ENCODE peak calls at places on chromosomes 13 and 19, in six cellular contexts. One of them, this sample, is unnamed.

GRCh38 chr13:50914848-50915247 is 5.3 kb downstream of the RNASEH2B start:
- DNase-seq in endodermal cell: no peak
- DNase-seq in ovary: no peak
- DNase-seq in activated T-helper 1 cell treated with anti-CD3 and anti-CD28 coated beads, Interleukin-2, amount 50 U/mL, for 16 hours: no peak
- DNase-seq in stimulated activated CD8-positive, alpha-beta memory T cell treated with anti-CD3 and anti-CD28 coated beads, Interleukin-4, amount 100 ng/mL, for 4 hours: no peak
- DNase-seq in amygdala: no peak
- DNase-seq in this sample: no peak

GRCh38 chr19:50046649-50047503 is 21.1 kb downstream of the ZNF473 start:
- DNase-seq in endodermal cell: peak
- DNase-seq in ovary: peak
- DNase-seq in activated T-helper 1 cell treated with anti-CD3 and anti-CD28 coated beads, Interleukin-2, amount 50 U/mL, for 16 hours: peak
- DNase-seq in stimulated activated CD8-positive, alpha-beta memory T cell treated with anti-CD3 and anti-CD28 coated beads, Interleukin-4, amount 100 ng/mL, for 4 hours: peak
- DNase-seq in amygdala: no peak
- DNase-seq in this sample: peak

GRCh38 chr13:46491641-46492040 is 61.3 kb upstream of the LRCH1 start:
- DNase-seq in endodermal cell: no peak
- DNase-seq in ovary: no peak
- DNase-seq in activated T-helper 1 cell treated with anti-CD3 and anti-CD28 coated beads, Interleukin-2, amount 50 U/mL, for 16 hours: no peak
- DNase-seq in stimulated activated CD8-positive, alpha-beta memory T cell treated with anti-CD3 and anti-CD28 coated beads, Interleukin-4, amount 100 ng/mL, for 4 hours: no peak
- DNase-seq in amygdala: no peak
- DNase-seq in this sample: no peak

GRCh38 chr19:46474211-46474610 is 2.8 kb upstream of the PNMA8A start:
- DNase-seq in endodermal cell: no peak
- DNase-seq in ovary: no peak
- DNase-seq in activated T-helper 1 cell treated with anti-CD3 and anti-CD28 coated beads, Interleukin-2, amount 50 U/mL, for 16 hours: no peak
- DNase-seq in stimulated activated CD8-positive, alpha-beta memory T cell treated with anti-CD3 and anti-CD28 coated beads, Interleukin-4, amount 100 ng/mL, for 4 hours: no peak
- DNase-seq in amygdala: no peak
- DNase-seq in this sample: no peak

GRCh38 chr13:40445557-40445990 is 220.9 kb downstream of the FOXO1 start:
- DNase-seq in endodermal cell: no peak
- DNase-seq in ovary: no peak
- DNase-seq in activated T-helper 1 cell treated with anti-CD3 and anti-CD28 coated beads, Interleukin-2, amount 50 U/mL, for 16 hours: no peak
- DNase-seq in stimulated activated CD8-positive, alpha-beta memory T cell treated with anti-CD3 and anti-CD28 coated beads, Interleukin-4, amount 100 ng/mL, for 4 hours: no peak
- DNase-seq in amygdala: no peak
- DNase-seq in this sample: no peak

GRCh38 chr13:105665284-105665683 is 870.2 kb downstream of the EFNB2 start:
- DNase-seq in endodermal cell: no peak
- DNase-seq in ovary: no peak
- DNase-seq in activated T-helper 1 cell treated with anti-CD3 and anti-CD28 coated beads, Interleukin-2, amount 50 U/mL, for 16 hours: no peak
- DNase-seq in stimulated activated CD8-positive, alpha-beta memory T cell treated with anti-CD3 and anti-CD28 coated beads, Interleukin-4, amount 100 ng/mL, for 4 hours: no peak
- DNase-seq in amygdala: no peak
- DNase-seq in this sample: no peak

GRCh38 chr19:3095375-3096191 is 1.4 kb downstream of the GNA11 start:
- DNase-seq in endodermal cell: peak
- DNase-seq in ovary: no peak
- DNase-seq in activated T-helper 1 cell treated with anti-CD3 and anti-CD28 coated beads, Interleukin-2, amount 50 U/mL, for 16 hours: peak
- DNase-seq in stimulated activated CD8-positive, alpha-beta memory T cell treated with anti-CD3 and anti-CD28 coated beads, Interleukin-4, amount 100 ng/mL, for 4 hours: no peak
- DNase-seq in amygdala: no peak
- DNase-seq in this sample: no peak

GRCh38 chr13:114222461-114222968 is 12.2 kb upstream of the CDC16 start:
- DNase-seq in endodermal cell: no peak
- DNase-seq in ovary: peak
- DNase-seq in activated T-helper 1 cell treated with anti-CD3 and anti-CD28 coated beads, Interleukin-2, amount 50 U/mL, for 16 hours: no peak
- DNase-seq in stimulated activated CD8-positive, alpha-beta memory T cell treated with anti-CD3 and anti-CD28 coated beads, Interleukin-4, amount 100 ng/mL, for 4 hours: no peak
- DNase-seq in amygdala: no peak
- DNase-seq in this sample: peak

GRCh38 chr19:17765069-17765618 is 13.9 kb downstream of the FCHO1 start:
- DNase-seq in endodermal cell: peak
- DNase-seq in ovary: no peak
- DNase-seq in activated T-helper 1 cell treated with anti-CD3 and anti-CD28 coated beads, Interleukin-2, amount 50 U/mL, for 16 hours: no peak
- DNase-seq in stimulated activated CD8-positive, alpha-beta memory T cell treated with anti-CD3 and anti-CD28 coated beads, Interleukin-4, amount 100 ng/mL, for 4 hours: no peak
- DNase-seq in amygdala: no peak
- DNase-seq in this sample: peak

GRCh38 chr19:55643003-55643732 is at the start of gene ZNF581:
- DNase-seq in endodermal cell: peak
- DNase-seq in ovary: peak
- DNase-seq in activated T-helper 1 cell treated with anti-CD3 and anti-CD28 coated beads, Interleukin-2, amount 50 U/mL, for 16 hours: peak
- DNase-seq in stimulated activated CD8-positive, alpha-beta memory T cell treated with anti-CD3 and anti-CD28 coated beads, Interleukin-4, amount 100 ng/mL, for 4 hours: peak
- DNase-seq in amygdala: no peak
- DNase-seq in this sample: peak

GRCh38 chr13:41388143-41388881 is 69.0 kb upstream of the RGCC start:
- DNase-seq in endodermal cell: no peak
- DNase-seq in ovary: no peak
- DNase-seq in activated T-helper 1 cell treated with anti-CD3 and anti-CD28 coated beads, Interleukin-2, amount 50 U/mL, for 16 hours: no peak
- DNase-seq in stimulated activated CD8-positive, alpha-beta memory T cell treated with anti-CD3 and anti-CD28 coated beads, Interleukin-4, amount 100 ng/mL, for 4 hours: no peak
- DNase-seq in amygdala: no peak
- DNase-seq in this sample: no peak

GRCh38 chr19:40241125-40241808 is 14.8 kb upstream of the CCNP start:
- DNase-seq in endodermal cell: no peak
- DNase-seq in ovary: no peak
- DNase-seq in activated T-helper 1 cell treated with anti-CD3 and anti-CD28 coated beads, Interleukin-2, amount 50 U/mL, for 16 hours: no peak
- DNase-seq in stimulated activated CD8-positive, alpha-beta memory T cell treated with anti-CD3 and anti-CD28 coated beads, Interleukin-4, amount 100 ng/mL, for 4 hours: no peak
- DNase-seq in amygdala: no peak
- DNase-seq in this sample: no peak

GRCh38 chr13:110915874-110916670 is 1.2 kb upstream of the ANKRD10 start:
- DNase-seq in endodermal cell: no peak
- DNase-seq in ovary: no peak
- DNase-seq in activated T-helper 1 cell treated with anti-CD3 and anti-CD28 coated beads, Interleukin-2, amount 50 U/mL, for 16 hours: no peak
- DNase-seq in stimulated activated CD8-positive, alpha-beta memory T cell treated with anti-CD3 and anti-CD28 coated beads, Interleukin-4, amount 100 ng/mL, for 4 hours: no peak
- DNase-seq in amygdala: no peak
- DNase-seq in this sample: peak

GRCh38 chr19:3683405-3683865 is 16.8 kb downstream of the PIP5K1C start:
- DNase-seq in endodermal cell: peak
- DNase-seq in ovary: no peak
- DNase-seq in activated T-helper 1 cell treated with anti-CD3 and anti-CD28 coated beads, Interleukin-2, amount 50 U/mL, for 16 hours: no peak
- DNase-seq in stimulated activated CD8-positive, alpha-beta memory T cell treated with anti-CD3 and anti-CD28 coated beads, Interleukin-4, amount 100 ng/mL, for 4 hours: no peak
- DNase-seq in amygdala: no peak
- DNase-seq in this sample: no peak

GRCh38 chr13:36814465-36814864 is 4.6 kb upstream of the RFXAP start:
- DNase-seq in endodermal cell: no peak
- DNase-seq in ovary: no peak
- DNase-seq in activated T-helper 1 cell treated with anti-CD3 and anti-CD28 coated beads, Interleukin-2, amount 50 U/mL, for 16 hours: no peak
- DNase-seq in stimulated activated CD8-positive, alpha-beta memory T cell treated with anti-CD3 and anti-CD28 coated beads, Interleukin-4, amount 100 ng/mL, for 4 hours: no peak
- DNase-seq in amygdala: no peak
- DNase-seq in this sample: no peak

GRCh38 chr13:112182831-112183543 is 116.0 kb downstream of the SOX1 start:
- DNase-seq in endodermal cell: peak
- DNase-seq in ovary: no peak
- DNase-seq in activated T-helper 1 cell treated with anti-CD3 and anti-CD28 coated beads, Interleukin-2, amount 50 U/mL, for 16 hours: no peak
- DNase-seq in stimulated activated CD8-positive, alpha-beta memory T cell treated with anti-CD3 and anti-CD28 coated beads, Interleukin-4, amount 100 ng/mL, for 4 hours: no peak
- DNase-seq in amygdala: no peak
- DNase-seq in this sample: peak

GRCh38 chr19:10399878-10400277 is 3.5 kb downstream of the CDC37 start:
- DNase-seq in endodermal cell: no peak
- DNase-seq in ovary: no peak
- DNase-seq in activated T-helper 1 cell treated with anti-CD3 and anti-CD28 coated beads, Interleukin-2, amount 50 U/mL, for 16 hours: no peak
- DNase-seq in stimulated activated CD8-positive, alpha-beta memory T cell treated with anti-CD3 and anti-CD28 coated beads, Interleukin-4, amount 100 ng/mL, for 4 hours: no peak
- DNase-seq in amygdala: no peak
- DNase-seq in this sample: no peak

GRCh38 chr13:113538689-113539058 is 45.9 kb upstream of the TFDP1 start:
- DNase-seq in endodermal cell: no peak
- DNase-seq in ovary: no peak
- DNase-seq in activated T-helper 1 cell treated with anti-CD3 and anti-CD28 coated beads, Interleukin-2, amount 50 U/mL, for 16 hours: no peak
- DNase-seq in stimulated activated CD8-positive, alpha-beta memory T cell treated with anti-CD3 and anti-CD28 coated beads, Interleukin-4, amount 100 ng/mL, for 4 hours: no peak
- DNase-seq in amygdala: no peak
- DNase-seq in this sample: no peak

GRCh38 chr13:46552302-46552680 is 679 bp upstream of the LRCH1 start:
- DNase-seq in endodermal cell: peak
- DNase-seq in ovary: peak
- DNase-seq in activated T-helper 1 cell treated with anti-CD3 and anti-CD28 coated beads, Interleukin-2, amount 50 U/mL, for 16 hours: no peak
- DNase-seq in stimulated activated CD8-positive, alpha-beta memory T cell treated with anti-CD3 and anti-CD28 coated beads, Interleukin-4, amount 100 ng/mL, for 4 hours: no peak
- DNase-seq in amygdala: no peak
- DNase-seq in this sample: no peak

GRCh38 chr13:44388427-44388826 is 14.8 kb downstream of the SERP2 start:
- DNase-seq in endodermal cell: peak
- DNase-seq in ovary: no peak
- DNase-seq in activated T-helper 1 cell treated with anti-CD3 and anti-CD28 coated beads, Interleukin-2, amount 50 U/mL, for 16 hours: no peak
- DNase-seq in stimulated activated CD8-positive, alpha-beta memory T cell treated with anti-CD3 and anti-CD28 coated beads, Interleukin-4, amount 100 ng/mL, for 4 hours: no peak
- DNase-seq in amygdala: no peak
- DNase-seq in this sample: no peak

GRCh38 chr13:20438801-20439200 is 86.9 kb downstream of the CRYL1 start:
- DNase-seq in endodermal cell: no peak
- DNase-seq in ovary: no peak
- DNase-seq in activated T-helper 1 cell treated with anti-CD3 and anti-CD28 coated beads, Interleukin-2, amount 50 U/mL, for 16 hours: no peak
- DNase-seq in stimulated activated CD8-positive, alpha-beta memory T cell treated with anti-CD3 and anti-CD28 coated beads, Interleukin-4, amount 100 ng/mL, for 4 hours: no peak
- DNase-seq in amygdala: no peak
- DNase-seq in this sample: no peak

GRCh38 chr13:59121507-59121906 is 1042.2 kb downstream of the DIAPH3 start:
- DNase-seq in endodermal cell: no peak
- DNase-seq in ovary: no peak
- DNase-seq in activated T-helper 1 cell treated with anti-CD3 and anti-CD28 coated beads, Interleukin-2, amount 50 U/mL, for 16 hours: no peak
- DNase-seq in stimulated activated CD8-positive, alpha-beta memory T cell treated with anti-CD3 and anti-CD28 coated beads, Interleukin-4, amount 100 ng/mL, for 4 hours: no peak
- DNase-seq in amygdala: no peak
- DNase-seq in this sample: no peak

GRCh38 chr19:41999071-41999877 is 5.2 kb upstream of the ATP1A3 start:
- DNase-seq in endodermal cell: peak
- DNase-seq in ovary: no peak
- DNase-seq in activated T-helper 1 cell treated with anti-CD3 and anti-CD28 coated beads, Interleukin-2, amount 50 U/mL, for 16 hours: no peak
- DNase-seq in stimulated activated CD8-positive, alpha-beta memory T cell treated with anti-CD3 and anti-CD28 coated beads, Interleukin-4, amount 100 ng/mL, for 4 hours: no peak
- DNase-seq in amygdala: no peak
- DNase-seq in this sample: no peak

GRCh38 chr13:112980441-112980840 is 11.4 kb downstream of the MCF2L start:
- DNase-seq in endodermal cell: no peak
- DNase-seq in ovary: no peak
- DNase-seq in activated T-helper 1 cell treated with anti-CD3 and anti-CD28 coated beads, Interleukin-2, amount 50 U/mL, for 16 hours: no peak
- DNase-seq in stimulated activated CD8-positive, alpha-beta memory T cell treated with anti-CD3 and anti-CD28 coated beads, Interleukin-4, amount 100 ng/mL, for 4 hours: no peak
- DNase-seq in amygdala: no peak
- DNase-seq in this sample: peak

GRCh38 chr13:20182231-20182846 is 10.4 kb downstream of the GJB2 start:
- DNase-seq in endodermal cell: peak
- DNase-seq in ovary: no peak
- DNase-seq in activated T-helper 1 cell treated with anti-CD3 and anti-CD28 coated beads, Interleukin-2, amount 50 U/mL, for 16 hours: no peak
- DNase-seq in stimulated activated CD8-positive, alpha-beta memory T cell treated with anti-CD3 and anti-CD28 coated beads, Interleukin-4, amount 100 ng/mL, for 4 hours: no peak
- DNase-seq in amygdala: no peak
- DNase-seq in this sample: peak

GRCh38 chr19:10835089-10835753 is 791 bp downstream of the TMED1 start:
- DNase-seq in endodermal cell: no peak
- DNase-seq in ovary: no peak
- DNase-seq in activated T-helper 1 cell treated with anti-CD3 and anti-CD28 coated beads, Interleukin-2, amount 50 U/mL, for 16 hours: no peak
- DNase-seq in stimulated activated CD8-positive, alpha-beta memory T cell treated with anti-CD3 and anti-CD28 coated beads, Interleukin-4, amount 100 ng/mL, for 4 hours: no peak
- DNase-seq in amygdala: no peak
- DNase-seq in this sample: no peak

GRCh38 chr13:67229438-67230242 is 496 bp downstream of the PCDH9 start:
- DNase-seq in endodermal cell: peak
- DNase-seq in ovary: no peak
- DNase-seq in activated T-helper 1 cell treated with anti-CD3 and anti-CD28 coated beads, Interleukin-2, amount 50 U/mL, for 16 hours: no peak
- DNase-seq in stimulated activated CD8-positive, alpha-beta memory T cell treated with anti-CD3 and anti-CD28 coated beads, Interleukin-4, amount 100 ng/mL, for 4 hours: no peak
- DNase-seq in amygdala: no peak
- DNase-seq in this sample: no peak

GRCh38 chr19:51327066-51327985 is 14.6 kb downstream of the VSIG10L start:
- DNase-seq in endodermal cell: peak
- DNase-seq in ovary: no peak
- DNase-seq in activated T-helper 1 cell treated with anti-CD3 and anti-CD28 coated beads, Interleukin-2, amount 50 U/mL, for 16 hours: no peak
- DNase-seq in stimulated activated CD8-positive, alpha-beta memory T cell treated with anti-CD3 and anti-CD28 coated beads, Interleukin-4, amount 100 ng/mL, for 4 hours: no peak
- DNase-seq in amygdala: no peak
- DNase-seq in this sample: peak

GRCh38 chr13:99434258-99434788 is 66.9 kb upstream of the TM9SF2 start:
- DNase-seq in endodermal cell: peak
- DNase-seq in ovary: no peak
- DNase-seq in activated T-helper 1 cell treated with anti-CD3 and anti-CD28 coated beads, Interleukin-2, amount 50 U/mL, for 16 hours: peak
- DNase-seq in stimulated activated CD8-positive, alpha-beta memory T cell treated with anti-CD3 and anti-CD28 coated beads, Interleukin-4, amount 100 ng/mL, for 4 hours: peak
- DNase-seq in amygdala: no peak
- DNase-seq in this sample: no peak

GRCh38 chr19:23762548-23762883 is 3.8 kb upstream of the ZNF681 start:
- DNase-seq in endodermal cell: no peak
- DNase-seq in ovary: no peak
- DNase-seq in activated T-helper 1 cell treated with anti-CD3 and anti-CD28 coated beads, Interleukin-2, amount 50 U/mL, for 16 hours: no peak
- DNase-seq in stimulated activated CD8-positive, alpha-beta memory T cell treated with anti-CD3 and anti-CD28 coated beads, Interleukin-4, amount 100 ng/mL, for 4 hours: no peak
- DNase-seq in amygdala: no peak
- DNase-seq in this sample: no peak

GRCh38 chr19:18672606-18673337 is 10.7 kb upstream of the CRTC1 start:
- DNase-seq in endodermal cell: no peak
- DNase-seq in ovary: no peak
- DNase-seq in activated T-helper 1 cell treated with anti-CD3 and anti-CD28 coated beads, Interleukin-2, amount 50 U/mL, for 16 hours: no peak
- DNase-seq in stimulated activated CD8-positive, alpha-beta memory T cell treated with anti-CD3 and anti-CD28 coated beads, Interleukin-4, amount 100 ng/mL, for 4 hours: no peak
- DNase-seq in amygdala: no peak
- DNase-seq in this sample: no peak